ENCODE peak calls at places on chromosomes 12 and 14, in seven cellular contexts. One of them, this sample, is unnamed.
A peak's percentile ranks its signal among the peaks of the same experiment; 100 is the strongest.

GRCh38 chr12:51188359-51189051 is 15.6 kb upstream of the TFCP2 start:
- DNase-seq in activated naive CD8-positive, alpha-beta T cell treated with anti-CD3 and anti-CD28 coated beads for 36 hours: no peak
- DNase-seq in ELR: no peak
- DNase-seq in cerebellar cortex: no peak
- DNase-seq in fibroblast of mammary gland: no peak
- DNase-seq in BJ: no peak
- DNase-seq in HTR-8/SVneo: no peak
- DNase-seq in this sample: no peak

GRCh38 chr12:107320031-107320928 is 226.9 kb upstream of the CRY1 start:
- DNase-seq in HTR-8/SVneo: no peak
- DNase-seq in BJ: no peak
- DNase-seq in ELR: peak; percentile 82
- DNase-seq in activated naive CD8-positive, alpha-beta T cell treated with anti-CD3 and anti-CD28 coated beads for 36 hours: peak; percentile 90
- DNase-seq in fibroblast of mammary gland: no peak
- DNase-seq in cerebellar cortex: peak; percentile 30
- DNase-seq in this sample: no peak

GRCh38 chr12:51852404-51853137 is 4.1 kb upstream of the FIGNL2 start:
- DNase-seq in ELR: no peak
- DNase-seq in HTR-8/SVneo: no peak
- DNase-seq in fibroblast of mammary gland: peak; percentile 46
- DNase-seq in BJ: no peak
- DNase-seq in cerebellar cortex: no peak
- DNase-seq in activated naive CD8-positive, alpha-beta T cell treated with anti-CD3 and anti-CD28 coated beads for 36 hours: no peak
- DNase-seq in this sample: no peak

GRCh38 chr14:61994589-61994988 is 232.4 kb downstream of the SNAPC1 start:
- DNase-seq in ELR: no peak
- DNase-seq in cerebellar cortex: no peak
- DNase-seq in fibroblast of mammary gland: no peak
- DNase-seq in BJ: no peak
- DNase-seq in activated naive CD8-positive, alpha-beta T cell treated with anti-CD3 and anti-CD28 coated beads for 36 hours: no peak
- DNase-seq in HTR-8/SVneo: no peak
- DNase-seq in this sample: no peak

GRCh38 chr12:12786371-12786715 is 884 bp downstream of the APOLD1 start:
- DNase-seq in cerebellar cortex: no peak
- DNase-seq in BJ: no peak
- DNase-seq in fibroblast of mammary gland: peak; percentile 32
- DNase-seq in activated naive CD8-positive, alpha-beta T cell treated with anti-CD3 and anti-CD28 coated beads for 36 hours: no peak
- DNase-seq in HTR-8/SVneo: no peak
- DNase-seq in ELR: no peak
- DNase-seq in this sample: no peak

GRCh38 chr12:27787559-27787958 is 7.5 kb upstream of the MANSC4 start:
- DNase-seq in BJ: no peak
- DNase-seq in fibroblast of mammary gland: no peak
- DNase-seq in ELR: no peak
- DNase-seq in activated naive CD8-positive, alpha-beta T cell treated with anti-CD3 and anti-CD28 coated beads for 36 hours: no peak
- DNase-seq in cerebellar cortex: no peak
- DNase-seq in HTR-8/SVneo: no peak
- DNase-seq in this sample: no peak

GRCh38 chr12:19192709-19193108 is 63.2 kb downstream of the PLEKHA5 start:
- DNase-seq in activated naive CD8-positive, alpha-beta T cell treated with anti-CD3 and anti-CD28 coated beads for 36 hours: no peak
- DNase-seq in fibroblast of mammary gland: no peak
- DNase-seq in BJ: no peak
- DNase-seq in ELR: no peak
- DNase-seq in cerebellar cortex: no peak
- DNase-seq in HTR-8/SVneo: no peak
- DNase-seq in this sample: no peak

GRCh38 chr12:46914336-46914735 is 88.5 kb upstream of the SLC38A4 start:
- DNase-seq in cerebellar cortex: no peak
- DNase-seq in activated naive CD8-positive, alpha-beta T cell treated with anti-CD3 and anti-CD28 coated beads for 36 hours: no peak
- DNase-seq in HTR-8/SVneo: no peak
- DNase-seq in fibroblast of mammary gland: no peak
- DNase-seq in BJ: no peak
- DNase-seq in ELR: no peak
- DNase-seq in this sample: no peak

GRCh38 chr12:88896958-88897357 is 316.7 kb upstream of the KITLG start:
- DNase-seq in ELR: peak; percentile 84
- DNase-seq in fibroblast of mammary gland: peak; percentile 67
- DNase-seq in cerebellar cortex: no peak
- DNase-seq in HTR-8/SVneo: no peak
- DNase-seq in activated naive CD8-positive, alpha-beta T cell treated with anti-CD3 and anti-CD28 coated beads for 36 hours: no peak
- DNase-seq in BJ: peak; percentile 24
- DNase-seq in this sample: no peak

GRCh38 chr12:4564819-4565218 is 2.8 kb downstream of the DYRK4 start:
- DNase-seq in BJ: no peak
- DNase-seq in activated naive CD8-positive, alpha-beta T cell treated with anti-CD3 and anti-CD28 coated beads for 36 hours: no peak
- DNase-seq in HTR-8/SVneo: no peak
- DNase-seq in ELR: no peak
- DNase-seq in fibroblast of mammary gland: no peak
- DNase-seq in cerebellar cortex: no peak
- DNase-seq in this sample: no peak

GRCh38 chr14:69582829-69583228 is 8.2 kb upstream of the CCDC177 start:
- DNase-seq in HTR-8/SVneo: no peak
- DNase-seq in fibroblast of mammary gland: no peak
- DNase-seq in cerebellar cortex: no peak
- DNase-seq in activated naive CD8-positive, alpha-beta T cell treated with anti-CD3 and anti-CD28 coated beads for 36 hours: no peak
- DNase-seq in ELR: no peak
- DNase-seq in BJ: no peak
- DNase-seq in this sample: no peak

GRCh38 chr12:109989380-109989779 is 6.8 kb downstream of the GIT2 start:
- DNase-seq in HTR-8/SVneo: no peak
- DNase-seq in fibroblast of mammary gland: no peak
- DNase-seq in activated naive CD8-positive, alpha-beta T cell treated with anti-CD3 and anti-CD28 coated beads for 36 hours: no peak
- DNase-seq in ELR: no peak
- DNase-seq in BJ: no peak
- DNase-seq in cerebellar cortex: peak; percentile 56
- DNase-seq in this sample: peak; percentile 44

GRCh38 chr14:90603336-90603735 is 206.5 kb downstream of the CALM1 start:
- DNase-seq in activated naive CD8-positive, alpha-beta T cell treated with anti-CD3 and anti-CD28 coated beads for 36 hours: no peak
- DNase-seq in ELR: no peak
- DNase-seq in fibroblast of mammary gland: no peak
- DNase-seq in BJ: no peak
- DNase-seq in cerebellar cortex: no peak
- DNase-seq in HTR-8/SVneo: no peak
- DNase-seq in this sample: no peak

GRCh38 chr12:19065223-19065622 is 64.3 kb upstream of the PLEKHA5 start:
- DNase-seq in BJ: no peak
- DNase-seq in activated naive CD8-positive, alpha-beta T cell treated with anti-CD3 and anti-CD28 coated beads for 36 hours: no peak
- DNase-seq in HTR-8/SVneo: no peak
- DNase-seq in fibroblast of mammary gland: no peak
- DNase-seq in cerebellar cortex: no peak
- DNase-seq in ELR: no peak
- DNase-seq in this sample: no peak

GRCh38 chr14:44149597-44149996 is 357.5 kb downstream of the FSCB start:
- DNase-seq in fibroblast of mammary gland: no peak
- DNase-seq in BJ: no peak
- DNase-seq in activated naive CD8-positive, alpha-beta T cell treated with anti-CD3 and anti-CD28 coated beads for 36 hours: no peak
- DNase-seq in ELR: peak; percentile 21
- DNase-seq in HTR-8/SVneo: peak; percentile 17
- DNase-seq in cerebellar cortex: peak; percentile 29
- DNase-seq in this sample: no peak

This sample was measured in cerebellum.